ENCODE peak calls at places on chromosome 5, in four cellular contexts. One of them, this sample, is unnamed.

GRCh38 chr5:149956685-149957084 is 3.9 kb upstream of the SLC26A2 start:
- DNase-seq in tibial nerve: no peak
- DNase-seq in adrenal gland: no peak
- DNase-seq in endothelial cell of umbilical vein: no peak
- DNase-seq in this sample: no peak

GRCh38 chr5:71454913-71455312 is 538 bp upstream of the BDP1 start:
- DNase-seq in tibial nerve: no peak
- DNase-seq in adrenal gland: no peak
- DNase-seq in endothelial cell of umbilical vein: no peak
- DNase-seq in this sample: no peak

GRCh38 chr5:175003531-175003930 is 279.1 kb downstream of the MSX2 start:
- DNase-seq in tibial nerve: no peak
- DNase-seq in adrenal gland: no peak
- DNase-seq in endothelial cell of umbilical vein: no peak
- DNase-seq in this sample: no peak

GRCh38 chr5:172540099-172540870 is 86.0 kb upstream of the SH3PXD2B start:
- DNase-seq in tibial nerve: no peak
- DNase-seq in adrenal gland: no peak
- DNase-seq in endothelial cell of umbilical vein: no peak
- DNase-seq in this sample: peak; percentile 30

GRCh38 chr5:109558952-109559351 is 130.8 kb upstream of the MAN2A1 start:
- DNase-seq in tibial nerve: no peak
- DNase-seq in adrenal gland: no peak
- DNase-seq in endothelial cell of umbilical vein: no peak
- DNase-seq in this sample: no peak

GRCh38 chr5:77906806-77907205 is 130.7 kb upstream of the TBCA start:
- DNase-seq in tibial nerve: no peak
- DNase-seq in adrenal gland: no peak
- DNase-seq in endothelial cell of umbilical vein: no peak
- DNase-seq in this sample: no peak

GRCh38 chr5:139649082-139649991 is 1.2 kb downstream of the CXXC5 start:
- DNase-seq in tibial nerve: no peak
- DNase-seq in adrenal gland: peak; percentile 35
- DNase-seq in endothelial cell of umbilical vein: no peak
- DNase-seq in this sample: peak; percentile 63

GRCh38 chr5:95358320-95358719 is 32.8 kb upstream of the FAM81B start:
- DNase-seq in tibial nerve: no peak
- DNase-seq in adrenal gland: no peak
- DNase-seq in endothelial cell of umbilical vein: no peak
- DNase-seq in this sample: no peak

GRCh38 chr5:67033893-67034605 is 162.6 kb downstream of the CD180 start:
- DNase-seq in tibial nerve: no peak
- DNase-seq in adrenal gland: no peak
- DNase-seq in endothelial cell of umbilical vein: no peak
- DNase-seq in this sample: no peak

GRCh38 chr5:178455480-178455835 is 134.7 kb downstream of the COL23A1 start:
- DNase-seq in tibial nerve: no peak
- DNase-seq in adrenal gland: no peak
- DNase-seq in endothelial cell of umbilical vein: no peak
- DNase-seq in this sample: no peak

GRCh38 chr5:16736158-16736994 is 119.6 kb upstream of the RETREG1 start:
- DNase-seq in tibial nerve: peak; percentile 17
- DNase-seq in adrenal gland: peak; percentile 26
- DNase-seq in endothelial cell of umbilical vein: peak; percentile 86
- DNase-seq in this sample: no peak

GRCh38 chr5:166582416-166582815 is 1709.0 kb upstream of the WWC1 start:
- DNase-seq in tibial nerve: no peak
- DNase-seq in adrenal gland: no peak
- DNase-seq in endothelial cell of umbilical vein: no peak
- DNase-seq in this sample: no peak

GRCh38 chr5:5665225-5666075 is 243.0 kb downstream of the ICE1 start:
- DNase-seq in tibial nerve: no peak
- DNase-seq in adrenal gland: no peak
- DNase-seq in endothelial cell of umbilical vein: no peak
- DNase-seq in this sample: no peak

GRCh38 chr5:171858303-171858702 is 72.7 kb downstream of the SMIM23 start:
- DNase-seq in tibial nerve: no peak
- DNase-seq in adrenal gland: no peak
- DNase-seq in endothelial cell of umbilical vein: no peak
- DNase-seq in this sample: no peak

GRCh38 chr5:136620016-136620419 is 254.7 kb upstream of the TRPC7 start:
- DNase-seq in tibial nerve: no peak
- DNase-seq in adrenal gland: no peak
- DNase-seq in endothelial cell of umbilical vein: peak; percentile 91
- DNase-seq in this sample: no peak

GRCh38 chr5:132437604-132438275 is 52.8 kb downstream of the IRF1 start:
- DNase-seq in tibial nerve: peak; percentile 67
- DNase-seq in adrenal gland: peak; percentile 70
- DNase-seq in endothelial cell of umbilical vein: peak; percentile 16
- DNase-seq in this sample: peak; percentile 92

GRCh38 chr5:178772351-178772750 is 41.9 kb upstream of the ZNF354A start:
- DNase-seq in tibial nerve: no peak
- DNase-seq in adrenal gland: no peak
- DNase-seq in endothelial cell of umbilical vein: no peak
- DNase-seq in this sample: no peak

GRCh38 chr5:125696762-125697161 is 726.4 kb upstream of the GRAMD2B start:
- DNase-seq in tibial nerve: peak; percentile 29
- DNase-seq in adrenal gland: no peak
- DNase-seq in endothelial cell of umbilical vein: no peak
- DNase-seq in this sample: no peak

GRCh38 chr5:113508756-113509155 is 4.7 kb upstream of the YTHDC2 start:
- DNase-seq in tibial nerve: no peak
- DNase-seq in adrenal gland: no peak
- DNase-seq in endothelial cell of umbilical vein: no peak
- DNase-seq in this sample: no peak

GRCh38 chr5:81779125-81779934 is 28.4 kb upstream of the SSBP2 start:
- DNase-seq in tibial nerve: peak; percentile 58
- DNase-seq in adrenal gland: peak; percentile 82
- DNase-seq in endothelial cell of umbilical vein: peak; percentile 74
- DNase-seq in this sample: peak; percentile 68

GRCh38 chr5:168307022-168307421 is 15.6 kb downstream of the WWC1 start:
- DNase-seq in tibial nerve: no peak
- DNase-seq in adrenal gland: no peak
- DNase-seq in endothelial cell of umbilical vein: no peak
- DNase-seq in this sample: no peak

GRCh38 chr5:151449836-151450235 is 2.4 kb downstream of the SLC36A1 start:
- DNase-seq in tibial nerve: no peak
- DNase-seq in adrenal gland: no peak
- DNase-seq in endothelial cell of umbilical vein: no peak
- DNase-seq in this sample: no peak

GRCh38 chr5:151449288-151449687 is 1.9 kb downstream of the SLC36A1 start:
- DNase-seq in tibial nerve: no peak
- DNase-seq in adrenal gland: no peak
- DNase-seq in endothelial cell of umbilical vein: no peak
- DNase-seq in this sample: no peak

GRCh38 chr5:151450605-151451004 is 3.2 kb downstream of the SLC36A1 start:
- DNase-seq in tibial nerve: no peak
- DNase-seq in adrenal gland: no peak
- DNase-seq in endothelial cell of umbilical vein: no peak
- DNase-seq in this sample: no peak

GRCh38 chr5:151448038-151448985 is 909 bp downstream of the SLC36A1 start:
- DNase-seq in tibial nerve: no peak
- DNase-seq in adrenal gland: peak; percentile 20
- DNase-seq in endothelial cell of umbilical vein: peak; percentile 44
- DNase-seq in this sample: peak; percentile 28

GRCh38 chr5:151447174-151448037 is at the start of gene SLC36A1:
- DNase-seq in tibial nerve: peak; percentile 97
- DNase-seq in adrenal gland: peak; percentile 93
- DNase-seq in endothelial cell of umbilical vein: peak; percentile 89
- DNase-seq in this sample: peak; percentile 96
- TF ChIP-seq POLR2A in tibial nerve: peak; percentile 57
- TF ChIP-seq POLR2A in adrenal gland: peak; percentile 36
- TF ChIP-seq POLR2A in endothelial cell of umbilical vein: peak; percentile 64
- TF ChIP-seq POLR2A in this sample: peak; percentile 36

DNA sequence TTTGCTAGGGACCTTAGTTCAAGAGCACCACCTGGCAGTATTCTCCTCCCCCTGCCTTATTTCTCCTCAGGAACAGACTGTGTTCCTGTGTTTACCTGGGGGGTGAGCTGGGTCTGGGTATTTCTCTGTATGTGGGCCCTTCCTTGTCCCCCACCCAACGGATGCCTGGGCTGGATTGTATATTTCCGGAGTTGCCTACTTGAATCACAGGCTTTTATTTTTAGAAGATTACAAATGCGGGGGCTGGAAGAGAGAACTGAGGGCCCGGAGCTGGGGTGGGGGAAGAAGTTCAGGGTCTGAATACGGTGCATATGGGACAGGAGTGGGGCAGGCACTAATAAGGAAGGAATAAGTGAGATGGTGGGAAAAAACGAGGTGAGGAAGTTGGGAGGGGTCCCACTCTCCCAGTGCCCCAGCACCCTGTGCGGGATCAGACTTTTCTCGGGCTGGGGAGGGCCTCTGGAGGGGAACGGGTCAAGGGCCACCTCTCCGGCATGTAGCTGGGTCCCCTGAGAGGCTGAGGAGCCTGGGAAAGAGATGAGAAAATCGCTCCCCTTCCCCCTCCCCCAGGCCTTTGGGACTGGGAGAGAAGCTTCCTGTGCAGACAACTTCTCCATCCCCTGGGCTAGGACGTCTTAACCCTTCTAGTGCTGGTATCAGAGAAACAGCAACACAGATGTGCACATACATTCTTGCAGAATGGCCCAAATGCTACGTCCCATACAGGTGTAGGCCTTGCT is 42.1 kb downstream of the PCDH1 start:
- DNase-seq in tibial nerve: no peak
- DNase-seq in adrenal gland: no peak
- DNase-seq in endothelial cell of umbilical vein: peak; percentile 87
- DNase-seq in this sample: no peak
- H3K27ac ChIP-seq in tibial nerve: peak overlapping the region; percentile 73
- H3K27ac ChIP-seq in adrenal gland: no peak overlapping the region
- H3K27ac ChIP-seq in endothelial cell of umbilical vein: peak overlapping the region; percentile 78
- H3K27ac ChIP-seq in this sample: peak overlapping the region; percentile 28

GRCh38 chr5:75167345-75167744 is 69.3 kb downstream of the ANKRD31 start:
- DNase-seq in tibial nerve: no peak
- DNase-seq in adrenal gland: no peak
- DNase-seq in endothelial cell of umbilical vein: no peak
- DNase-seq in this sample: no peak
- TF ChIP-seq CTCF in tibial nerve: no peak
- TF ChIP-seq CTCF in adrenal gland: no peak
- TF ChIP-seq CTCF in endothelial cell of umbilical vein: peak; percentile 13
- TF ChIP-seq CTCF in this sample: no peak

DNA sequence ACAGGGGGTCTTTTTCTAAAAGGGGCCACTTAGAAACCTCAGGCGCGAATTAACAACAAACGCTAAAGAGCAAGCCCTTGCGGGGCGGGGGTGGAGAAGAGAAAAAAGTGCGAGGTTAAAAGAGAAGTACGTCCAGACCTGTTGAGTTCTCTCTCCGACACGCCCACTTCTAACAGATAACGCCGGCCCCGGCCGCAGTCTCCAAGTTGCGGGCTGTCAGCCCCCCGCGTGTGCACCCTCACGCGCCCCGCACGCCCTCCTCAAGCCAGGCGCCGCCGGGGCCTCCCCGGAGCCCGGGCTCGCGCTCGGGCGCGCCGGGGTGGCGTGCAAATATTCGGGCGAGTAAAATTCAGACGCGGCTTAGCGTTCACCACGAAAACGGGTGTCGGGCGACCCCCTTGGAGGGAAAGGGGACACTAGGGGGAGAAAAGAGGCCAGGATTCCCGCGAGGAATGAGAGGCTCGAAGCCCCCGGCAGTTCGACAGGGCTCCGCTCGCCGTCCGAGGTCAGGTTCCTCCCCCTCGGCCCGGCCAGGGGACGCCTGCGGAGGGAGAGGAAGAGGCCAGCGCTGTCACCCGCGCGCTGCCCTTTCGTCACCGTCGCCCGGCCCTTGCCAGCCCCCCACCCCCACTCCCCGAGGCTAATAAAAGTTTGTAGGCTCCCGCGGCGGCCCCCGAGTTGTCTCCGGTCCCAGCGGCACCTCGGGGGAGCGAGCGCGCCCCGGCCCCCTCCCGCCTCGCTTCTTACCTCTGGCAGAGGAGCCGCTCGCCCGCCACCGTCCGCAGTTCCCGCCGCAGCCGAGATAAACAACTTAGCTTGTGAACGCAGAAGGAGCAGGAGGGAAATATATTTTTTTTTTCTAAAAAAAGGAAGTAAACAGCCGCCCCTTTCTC is 776 bp downstream of the NR3C1 start:
- DNase-seq in tibial nerve: peak; percentile 55
- DNase-seq in adrenal gland: peak; percentile 79
- DNase-seq in endothelial cell of umbilical vein: peak; percentile 64
- DNase-seq in this sample: peak; percentile 86
- TF ChIP-seq POLR2A in tibial nerve: no peak
- TF ChIP-seq POLR2A in adrenal gland: no peak
- TF ChIP-seq POLR2A in endothelial cell of umbilical vein: no peak
- TF ChIP-seq POLR2A in this sample: no peak

GRCh38 chr5:111756701-111757581 is at the start of gene NREP:
- DNase-seq in tibial nerve: peak; percentile 83
- DNase-seq in adrenal gland: peak; percentile 96
- DNase-seq in endothelial cell of umbilical vein: peak; percentile 91
- DNase-seq in this sample: peak; percentile 50
- H3K27ac ChIP-seq in tibial nerve: peak within 1 kb of the TSS; percentile 93
- H3K27ac ChIP-seq in adrenal gland: peak within 1 kb of the TSS; percentile 49
- H3K27ac ChIP-seq in endothelial cell of umbilical vein: peak within 1 kb of the TSS; percentile 97
- H3K27ac ChIP-seq in this sample: peak within 1 kb of the TSS; percentile 93

GRCh38 chr5:60794691-60795090 is 49.4 kb downstream of the ELOVL7 start:
- DNase-seq in tibial nerve: no peak
- DNase-seq in adrenal gland: no peak
- DNase-seq in endothelial cell of umbilical vein: no peak
- DNase-seq in this sample: no peak
- TF ChIP-seq CTCF in tibial nerve: no peak
- TF ChIP-seq CTCF in adrenal gland: no peak
- TF ChIP-seq CTCF in endothelial cell of umbilical vein: no peak
- TF ChIP-seq CTCF in this sample: no peak